ENCODE peak calls at places on chromosome 1, in eight cellular contexts. One of them, this sample, is unnamed.

GRCh38 chr1:30315185-30315960 is 408.0 kb downstream of the MATN1 start:
- DNase-seq in GM12864: no peak
- DNase-seq in CD4-positive, alpha-beta memory T cell: no peak
- DNase-seq in skeletal muscle cell: no peak
- DNase-seq in MM.1S: no peak
- DNase-seq in heart right ventricle: no peak
- DNase-seq in cardiac muscle cell: no peak
- DNase-seq in tibial artery: no peak
- DNase-seq in this sample: no peak

GRCh38 chr1:219798283-219799030 is 129.9 kb downstream of the SLC30A10 start:
- DNase-seq in GM12864: no peak
- DNase-seq in CD4-positive, alpha-beta memory T cell: no peak
- DNase-seq in skeletal muscle cell: peak; percentile 49
- DNase-seq in MM.1S: no peak
- DNase-seq in heart right ventricle: no peak
- DNase-seq in cardiac muscle cell: no peak
- DNase-seq in tibial artery: no peak
- DNase-seq in this sample: no peak

GRCh38 chr1:234965128-234965527 is 163.5 kb downstream of the TOMM20 start:
- DNase-seq in GM12864: no peak
- DNase-seq in CD4-positive, alpha-beta memory T cell: no peak
- DNase-seq in skeletal muscle cell: no peak
- DNase-seq in MM.1S: no peak
- DNase-seq in heart right ventricle: no peak
- DNase-seq in cardiac muscle cell: no peak
- DNase-seq in tibial artery: no peak
- DNase-seq in this sample: no peak

GRCh38 chr1:7389786-7390603 is 381.1 kb upstream of the VAMP3 start:
- DNase-seq in GM12864: no peak
- DNase-seq in CD4-positive, alpha-beta memory T cell: no peak
- DNase-seq in skeletal muscle cell: no peak
- DNase-seq in MM.1S: no peak
- DNase-seq in heart right ventricle: no peak
- DNase-seq in cardiac muscle cell: no peak
- DNase-seq in tibial artery: no peak
- DNase-seq in this sample: no peak

GRCh38 chr1:204503122-204503912 is 8.7 kb upstream of the PIK3C2B start:
- DNase-seq in GM12864: no peak
- DNase-seq in CD4-positive, alpha-beta memory T cell: peak; percentile 77
- DNase-seq in skeletal muscle cell: peak; percentile 22
- DNase-seq in MM.1S: peak; percentile 85
- DNase-seq in heart right ventricle: no peak
- DNase-seq in cardiac muscle cell: peak; percentile 71
- DNase-seq in tibial artery: no peak
- DNase-seq in this sample: no peak

GRCh38 chr1:14597343-14598006 is 1.0 kb upstream of the KAZN start:
- DNase-seq in GM12864: no peak
- DNase-seq in CD4-positive, alpha-beta memory T cell: no peak
- DNase-seq in skeletal muscle cell: no peak
- DNase-seq in MM.1S: no peak
- DNase-seq in heart right ventricle: no peak
- DNase-seq in cardiac muscle cell: peak; percentile 49
- DNase-seq in tibial artery: no peak
- DNase-seq in this sample: no peak

GRCh38 chr1:118504867-118505266 is 319.8 kb upstream of the SPAG17 start:
- DNase-seq in GM12864: no peak
- DNase-seq in CD4-positive, alpha-beta memory T cell: no peak
- DNase-seq in skeletal muscle cell: no peak
- DNase-seq in MM.1S: no peak
- DNase-seq in heart right ventricle: peak; percentile 44
- DNase-seq in cardiac muscle cell: no peak
- DNase-seq in tibial artery: no peak
- DNase-seq in this sample: no peak

GRCh38 chr1:160681067-160681890 is 30.3 kb downstream of the CD48 start:
- DNase-seq in GM12864: peak; percentile 73
- DNase-seq in CD4-positive, alpha-beta memory T cell: peak; percentile 85
- DNase-seq in skeletal muscle cell: no peak
- DNase-seq in MM.1S: peak; percentile 96
- DNase-seq in heart right ventricle: peak; percentile 67
- DNase-seq in cardiac muscle cell: peak; percentile 91
- DNase-seq in tibial artery: peak; percentile 61
- DNase-seq in this sample: no peak

GRCh38 chr1:234941711-234942320 is 186.8 kb downstream of the TOMM20 start:
- DNase-seq in GM12864: no peak
- DNase-seq in CD4-positive, alpha-beta memory T cell: no peak
- DNase-seq in skeletal muscle cell: no peak
- DNase-seq in MM.1S: no peak
- DNase-seq in heart right ventricle: no peak
- DNase-seq in cardiac muscle cell: no peak
- DNase-seq in tibial artery: no peak
- DNase-seq in this sample: no peak

GRCh38 chr1:76109901-76110560 is 35.5 kb downstream of the ST6GALNAC3 start:
- DNase-seq in GM12864: no peak
- DNase-seq in CD4-positive, alpha-beta memory T cell: no peak
- DNase-seq in skeletal muscle cell: no peak
- DNase-seq in MM.1S: no peak
- DNase-seq in heart right ventricle: no peak
- DNase-seq in cardiac muscle cell: no peak
- DNase-seq in tibial artery: no peak
- DNase-seq in this sample: no peak

GRCh38 chr1:222420621-222421020 is 127.3 kb downstream of the HHIPL2 start:
- DNase-seq in GM12864: peak; percentile 7
- DNase-seq in CD4-positive, alpha-beta memory T cell: peak; percentile 70
- DNase-seq in skeletal muscle cell: no peak
- DNase-seq in MM.1S: no peak
- DNase-seq in heart right ventricle: no peak
- DNase-seq in cardiac muscle cell: no peak
- DNase-seq in tibial artery: no peak
- DNase-seq in this sample: no peak

GRCh38 chr1:32867151-32867550 is 3.6 kb downstream of the FNDC5 start:
- DNase-seq in GM12864: no peak
- DNase-seq in CD4-positive, alpha-beta memory T cell: no peak
- DNase-seq in skeletal muscle cell: no peak
- DNase-seq in MM.1S: no peak
- DNase-seq in heart right ventricle: no peak
- DNase-seq in cardiac muscle cell: no peak
- DNase-seq in tibial artery: no peak
- DNase-seq in this sample: no peak

GRCh38 chr1:234875328-234875952 is 253.2 kb downstream of the TOMM20 start:
- DNase-seq in GM12864: no peak
- DNase-seq in CD4-positive, alpha-beta memory T cell: no peak
- DNase-seq in skeletal muscle cell: no peak
- DNase-seq in MM.1S: no peak
- DNase-seq in heart right ventricle: no peak
- DNase-seq in cardiac muscle cell: no peak
- DNase-seq in tibial artery: no peak
- DNase-seq in this sample: no peak

GRCh38 chr1:113542221-113542701 is 151.9 kb downstream of the MAGI3 start:
- DNase-seq in GM12864: no peak
- DNase-seq in CD4-positive, alpha-beta memory T cell: no peak
- DNase-seq in skeletal muscle cell: peak; percentile 85
- DNase-seq in MM.1S: no peak
- DNase-seq in heart right ventricle: no peak
- DNase-seq in cardiac muscle cell: no peak
- DNase-seq in tibial artery: no peak
- DNase-seq in this sample: no peak

GRCh38 chr1:31264790-31265386 is 25.2 kb upstream of the NKAIN1 start:
- DNase-seq in GM12864: no peak
- DNase-seq in CD4-positive, alpha-beta memory T cell: no peak
- DNase-seq in skeletal muscle cell: no peak
- DNase-seq in MM.1S: no peak
- DNase-seq in heart right ventricle: peak; percentile 15
- DNase-seq in cardiac muscle cell: no peak
- DNase-seq in tibial artery: no peak
- DNase-seq in this sample: no peak

GRCh38 chr1:167219646-167220536 is 795 bp upstream of the POU2F1 start:
- DNase-seq in GM12864: peak; percentile 75
- DNase-seq in CD4-positive, alpha-beta memory T cell: peak; percentile 91
- DNase-seq in skeletal muscle cell: no peak
- DNase-seq in MM.1S: peak; percentile 99
- DNase-seq in heart right ventricle: peak; percentile 80
- DNase-seq in cardiac muscle cell: peak; percentile 92
- DNase-seq in tibial artery: peak; percentile 82
- DNase-seq in this sample: peak; percentile 65

GRCh38 chr1:235919797-235920475 is 53.2 kb upstream of the LYST start:
- DNase-seq in GM12864: no peak
- DNase-seq in CD4-positive, alpha-beta memory T cell: no peak
- DNase-seq in skeletal muscle cell: peak; percentile 75
- DNase-seq in MM.1S: no peak
- DNase-seq in heart right ventricle: no peak
- DNase-seq in cardiac muscle cell: no peak
- DNase-seq in tibial artery: no peak
- DNase-seq in this sample: no peak

GRCh38 chr1:32007591-32007940 is 6.1 kb upstream of the KHDRBS1 start:
- DNase-seq in GM12864: no peak
- DNase-seq in CD4-positive, alpha-beta memory T cell: no peak
- DNase-seq in skeletal muscle cell: no peak
- DNase-seq in MM.1S: no peak
- DNase-seq in heart right ventricle: no peak
- DNase-seq in cardiac muscle cell: no peak
- DNase-seq in tibial artery: no peak
- DNase-seq in this sample: no peak

GRCh38 chr1:225626698-225627097 is 26.2 kb downstream of the ENAH start:
- DNase-seq in GM12864: no peak
- DNase-seq in CD4-positive, alpha-beta memory T cell: no peak
- DNase-seq in skeletal muscle cell: no peak
- DNase-seq in MM.1S: peak; percentile 44
- DNase-seq in heart right ventricle: no peak
- DNase-seq in cardiac muscle cell: no peak
- DNase-seq in tibial artery: no peak
- DNase-seq in this sample: no peak

GRCh38 chr1:113253979-113254378 is 136.3 kb upstream of the MAGI3 start:
- DNase-seq in GM12864: no peak
- DNase-seq in CD4-positive, alpha-beta memory T cell: no peak
- DNase-seq in skeletal muscle cell: no peak
- DNase-seq in MM.1S: no peak
- DNase-seq in heart right ventricle: no peak
- DNase-seq in cardiac muscle cell: no peak
- DNase-seq in tibial artery: no peak
- DNase-seq in this sample: no peak

DNA sequence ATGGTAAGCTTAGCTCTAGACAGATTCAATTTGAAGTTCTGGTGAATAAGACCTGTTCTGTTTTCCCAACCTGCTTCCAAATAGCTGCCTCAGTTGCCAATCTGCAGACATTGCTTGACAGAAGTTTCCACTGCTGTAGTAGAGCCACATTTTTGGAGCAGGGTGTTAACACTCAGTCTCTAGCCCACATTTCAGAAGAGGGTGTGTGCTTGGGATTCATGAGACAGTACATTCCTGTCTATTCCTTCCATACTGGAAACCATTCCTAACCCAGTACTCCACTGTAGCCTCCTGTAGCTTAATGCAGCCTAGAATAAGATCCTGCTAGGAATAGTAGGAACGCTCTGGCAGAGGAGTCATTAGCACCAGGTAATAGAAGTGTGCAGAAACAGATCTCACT is 450.5 kb downstream of the NUF2 start:
- DNase-seq in GM12864: no peak
- DNase-seq in CD4-positive, alpha-beta memory T cell: no peak
- DNase-seq in skeletal muscle cell: no peak
- DNase-seq in MM.1S: no peak
- DNase-seq in heart right ventricle: no peak
- DNase-seq in cardiac muscle cell: no peak
- DNase-seq in tibial artery: no peak
- DNase-seq in this sample: no peak
- H3K4me3 ChIP-seq in GM12864: no peak overlapping the region
- H3K4me3 ChIP-seq in CD4-positive, alpha-beta memory T cell: no peak overlapping the region
- H3K4me3 ChIP-seq in skeletal muscle cell: no peak overlapping the region
- H3K4me3 ChIP-seq in MM.1S: no peak overlapping the region
- H3K4me3 ChIP-seq in heart right ventricle: no peak overlapping the region
- H3K4me3 ChIP-seq in cardiac muscle cell: no peak overlapping the region
- H3K4me3 ChIP-seq in tibial artery: no peak overlapping the region
- H3K4me3 ChIP-seq in this sample: no peak overlapping the region

GRCh38 chr1:94321662-94322061 is 84.3 kb upstream of the ARHGAP29 start:
- DNase-seq in GM12864: no peak
- DNase-seq in CD4-positive, alpha-beta memory T cell: no peak
- DNase-seq in skeletal muscle cell: no peak
- DNase-seq in MM.1S: no peak
- DNase-seq in heart right ventricle: no peak
- DNase-seq in cardiac muscle cell: no peak
- DNase-seq in tibial artery: no peak
- DNase-seq in this sample: no peak
- H3K4me3 ChIP-seq in GM12864: no peak overlapping the region
- H3K4me3 ChIP-seq in CD4-positive, alpha-beta memory T cell: no peak overlapping the region
- H3K4me3 ChIP-seq in skeletal muscle cell: no peak overlapping the region
- H3K4me3 ChIP-seq in MM.1S: no peak overlapping the region
- H3K4me3 ChIP-seq in heart right ventricle: no peak overlapping the region
- H3K4me3 ChIP-seq in cardiac muscle cell: no peak overlapping the region
- H3K4me3 ChIP-seq in tibial artery: no peak overlapping the region
- H3K4me3 ChIP-seq in this sample: no peak overlapping the region

DNA sequence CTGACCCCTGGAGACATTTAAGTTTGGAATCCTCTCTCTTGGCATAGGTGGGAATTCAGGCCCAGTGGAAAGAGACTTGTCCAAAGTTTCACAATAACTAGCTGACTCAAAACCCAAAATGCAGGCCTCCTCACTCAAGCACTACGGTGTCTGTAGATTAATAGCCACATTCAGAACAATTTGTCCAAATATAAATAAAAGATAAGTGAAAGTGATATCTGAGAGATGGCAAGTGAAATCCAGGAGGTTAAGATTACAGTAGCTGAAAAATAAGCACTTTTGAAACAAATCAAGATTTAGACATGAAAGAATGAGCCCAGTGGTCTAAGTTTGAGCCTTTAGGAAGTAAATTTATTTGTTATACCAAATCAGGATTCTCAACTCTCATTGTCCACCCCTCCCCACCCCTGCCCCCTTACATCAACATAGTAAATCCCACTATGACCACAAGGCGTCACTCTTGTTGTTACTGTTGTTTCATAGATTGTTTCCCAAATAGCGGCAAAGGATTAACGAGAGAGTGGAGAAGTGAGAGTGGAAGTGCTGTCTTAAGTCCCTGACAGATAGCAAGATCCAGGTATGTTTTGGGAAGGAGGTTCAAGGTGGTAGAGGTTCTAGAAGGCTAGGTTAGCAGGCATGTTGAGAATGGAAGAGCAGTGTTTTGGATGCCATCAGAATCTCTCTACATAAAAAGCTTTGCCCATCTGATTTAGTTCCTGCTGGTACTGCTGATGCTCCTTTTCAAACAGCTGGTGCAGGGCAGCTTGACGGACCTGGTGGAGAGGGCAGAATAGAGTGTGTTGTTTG is 7.1 kb upstream of the TPM3 start:
- DNase-seq in GM12864: no peak
- DNase-seq in CD4-positive, alpha-beta memory T cell: peak; percentile 58
- DNase-seq in skeletal muscle cell: no peak
- DNase-seq in MM.1S: peak; percentile 76
- DNase-seq in heart right ventricle: no peak
- DNase-seq in cardiac muscle cell: peak; percentile 70
- DNase-seq in tibial artery: peak; percentile 36
- DNase-seq in this sample: peak; percentile 24
- H3K4me3 ChIP-seq in GM12864: no peak overlapping the region
- H3K4me3 ChIP-seq in CD4-positive, alpha-beta memory T cell: no peak overlapping the region
- H3K4me3 ChIP-seq in skeletal muscle cell: no peak overlapping the region
- H3K4me3 ChIP-seq in MM.1S: peak overlapping the region; percentile 5
- H3K4me3 ChIP-seq in heart right ventricle: no peak overlapping the region
- H3K4me3 ChIP-seq in cardiac muscle cell: no peak overlapping the region
- H3K4me3 ChIP-seq in tibial artery: no peak overlapping the region
- H3K4me3 ChIP-seq in this sample: peak overlapping the region; percentile 37

DNA sequence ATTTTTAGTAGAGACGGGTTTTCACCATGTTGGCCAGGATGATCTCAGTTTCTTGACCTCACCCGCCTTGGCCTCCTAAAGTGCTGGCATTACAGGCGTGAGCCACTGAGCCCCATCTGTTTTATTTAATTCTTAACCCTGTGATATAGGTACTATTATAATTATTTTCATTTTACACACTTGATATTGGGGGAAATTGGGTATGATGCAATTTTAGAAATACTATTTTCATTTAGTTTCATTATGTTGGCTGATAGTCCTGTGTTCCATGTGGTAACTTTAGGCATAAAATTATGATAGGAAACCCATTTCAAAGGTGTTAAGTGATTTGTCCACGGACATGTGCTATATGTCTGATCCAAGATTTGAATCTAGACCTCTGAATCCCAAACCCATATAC is 61.1 kb downstream of the SPEN start:
- DNase-seq in GM12864: no peak
- DNase-seq in CD4-positive, alpha-beta memory T cell: no peak
- DNase-seq in skeletal muscle cell: no peak
- DNase-seq in MM.1S: no peak
- DNase-seq in heart right ventricle: no peak
- DNase-seq in cardiac muscle cell: no peak
- DNase-seq in tibial artery: no peak
- DNase-seq in this sample: no peak
- H3K4me3 ChIP-seq in GM12864: no peak overlapping the region
- H3K4me3 ChIP-seq in CD4-positive, alpha-beta memory T cell: no peak overlapping the region
- H3K4me3 ChIP-seq in skeletal muscle cell: no peak overlapping the region
- H3K4me3 ChIP-seq in MM.1S: no peak overlapping the region
- H3K4me3 ChIP-seq in heart right ventricle: no peak overlapping the region
- H3K4me3 ChIP-seq in cardiac muscle cell: no peak overlapping the region
- H3K4me3 ChIP-seq in tibial artery: no peak overlapping the region
- H3K4me3 ChIP-seq in this sample: no peak overlapping the region

This sample was measured in thoracic aorta.